ENCODE peak calls at places on chromosomes 12 and 14, in ten cellular contexts. One of them, this sample, is unnamed.

GRCh38 chr14:31855262-31855661 is 221.8 kb upstream of the ARHGAP5 start:
- DNase-seq in endothelial cell of umbilical vein: no peak
- DNase-seq in GM12865: no peak
- DNase-seq in lung: no peak
- DNase-seq in lower lobe of right lung: no peak
- DNase-seq in CD8-positive, alpha-beta T cell: no peak
- DNase-seq in brain microvascular endothelial cell: no peak
- DNase-seq in ovary: no peak
- DNase-seq in A549: no peak
- DNase-seq in IMR-90: no peak
- DNase-seq in this sample: no peak

GRCh38 chr12:25825494-25825893 is 133.0 kb upstream of the RASSF8 start:
- DNase-seq in endothelial cell of umbilical vein: no peak
- DNase-seq in lower lobe of right lung: no peak
- DNase-seq in GM12865: no peak
- DNase-seq in ovary: no peak
- DNase-seq in lung: no peak
- DNase-seq in IMR-90: no peak
- DNase-seq in brain microvascular endothelial cell: no peak
- DNase-seq in A549: no peak
- DNase-seq in CD8-positive, alpha-beta T cell: no peak
- DNase-seq in this sample: no peak

GRCh38 chr12:110582286-110583136 is 607 bp downstream of the PPTC7 start:
- DNase-seq in A549: no peak
- DNase-seq in CD8-positive, alpha-beta T cell: peak
- DNase-seq in ovary: peak
- DNase-seq in endothelial cell of umbilical vein: peak
- DNase-seq in lower lobe of right lung: peak
- DNase-seq in lung: peak
- DNase-seq in brain microvascular endothelial cell: no peak
- DNase-seq in IMR-90: peak
- DNase-seq in GM12865: peak
- DNase-seq in this sample: no peak

GRCh38 chr14:20436363-20436755 is 393 bp upstream of the KLHL33 start:
- DNase-seq in lung: no peak
- DNase-seq in ovary: no peak
- DNase-seq in lower lobe of right lung: no peak
- DNase-seq in IMR-90: peak
- DNase-seq in CD8-positive, alpha-beta T cell: no peak
- DNase-seq in GM12865: no peak
- DNase-seq in endothelial cell of umbilical vein: no peak
- DNase-seq in brain microvascular endothelial cell: peak
- DNase-seq in A549: no peak
- DNase-seq in this sample: no peak

GRCh38 chr14:53509227-53509822 is 356.2 kb upstream of the DDHD1 start:
- DNase-seq in lower lobe of right lung: no peak
- DNase-seq in ovary: peak
- DNase-seq in endothelial cell of umbilical vein: no peak
- DNase-seq in A549: no peak
- DNase-seq in GM12865: no peak
- DNase-seq in CD8-positive, alpha-beta T cell: no peak
- DNase-seq in brain microvascular endothelial cell: no peak
- DNase-seq in IMR-90: peak
- DNase-seq in lung: no peak
- DNase-seq in this sample: no peak

GRCh38 chr14:31827325-31827724 is 249.8 kb upstream of the ARHGAP5 start:
- DNase-seq in ovary: no peak
- DNase-seq in endothelial cell of umbilical vein: no peak
- DNase-seq in lung: no peak
- DNase-seq in CD8-positive, alpha-beta T cell: no peak
- DNase-seq in lower lobe of right lung: no peak
- DNase-seq in IMR-90: no peak
- DNase-seq in A549: no peak
- DNase-seq in GM12865: no peak
- DNase-seq in brain microvascular endothelial cell: no peak
- DNase-seq in this sample: no peak

GRCh38 chr14:103700753-103701490 is 14.3 kb downstream of the XRCC3 start:
- DNase-seq in GM12865: no peak
- DNase-seq in lower lobe of right lung: no peak
- DNase-seq in brain microvascular endothelial cell: no peak
- DNase-seq in A549: no peak
- DNase-seq in ovary: peak
- DNase-seq in lung: no peak
- DNase-seq in IMR-90: no peak
- DNase-seq in CD8-positive, alpha-beta T cell: no peak
- DNase-seq in endothelial cell of umbilical vein: no peak
- DNase-seq in this sample: no peak

GRCh38 chr14:100025111-100025510 is 40.1 kb upstream of the EVL start:
- DNase-seq in CD8-positive, alpha-beta T cell: no peak
- DNase-seq in lung: peak
- DNase-seq in ovary: no peak
- DNase-seq in lower lobe of right lung: peak
- DNase-seq in GM12865: peak
- DNase-seq in IMR-90: peak
- DNase-seq in A549: peak
- DNase-seq in endothelial cell of umbilical vein: peak
- DNase-seq in brain microvascular endothelial cell: no peak
- DNase-seq in this sample: no peak

GRCh38 chr14:58331111-58331510 is 32.8 kb downstream of the ARID4A start:
- DNase-seq in GM12865: peak
- DNase-seq in brain microvascular endothelial cell: peak
- DNase-seq in lower lobe of right lung: peak
- DNase-seq in ovary: peak
- DNase-seq in endothelial cell of umbilical vein: peak
- DNase-seq in A549: peak
- DNase-seq in lung: peak
- DNase-seq in IMR-90: peak
- DNase-seq in CD8-positive, alpha-beta T cell: peak
- DNase-seq in this sample: peak

GRCh38 chr12:91037301-91037700 is 20.5 kb downstream of the KERA start:
- DNase-seq in A549: no peak
- DNase-seq in brain microvascular endothelial cell: no peak
- DNase-seq in CD8-positive, alpha-beta T cell: no peak
- DNase-seq in endothelial cell of umbilical vein: no peak
- DNase-seq in ovary: no peak
- DNase-seq in lung: no peak
- DNase-seq in IMR-90: peak
- DNase-seq in lower lobe of right lung: no peak
- DNase-seq in GM12865: no peak
- DNase-seq in this sample: no peak

GRCh38 chr12:90543393-90543792 is 411.6 kb downstream of the CCER1 start:
- DNase-seq in ovary: no peak
- DNase-seq in GM12865: no peak
- DNase-seq in lower lobe of right lung: no peak
- DNase-seq in endothelial cell of umbilical vein: peak
- DNase-seq in lung: no peak
- DNase-seq in brain microvascular endothelial cell: no peak
- DNase-seq in CD8-positive, alpha-beta T cell: no peak
- DNase-seq in IMR-90: peak
- DNase-seq in A549: no peak
- DNase-seq in this sample: no peak

GRCh38 chr12:16949351-16949750 is 343.4 kb upstream of the LMO3 start:
- DNase-seq in IMR-90: no peak
- DNase-seq in lung: no peak
- DNase-seq in A549: no peak
- DNase-seq in GM12865: no peak
- DNase-seq in brain microvascular endothelial cell: no peak
- DNase-seq in CD8-positive, alpha-beta T cell: no peak
- DNase-seq in endothelial cell of umbilical vein: no peak
- DNase-seq in lower lobe of right lung: no peak
- DNase-seq in ovary: no peak
- DNase-seq in this sample: no peak

GRCh38 chr12:16950041-16950677 is 344.2 kb upstream of the LMO3 start:
- DNase-seq in endothelial cell of umbilical vein: no peak
- DNase-seq in GM12865: no peak
- DNase-seq in lower lobe of right lung: no peak
- DNase-seq in A549: no peak
- DNase-seq in lung: no peak
- DNase-seq in brain microvascular endothelial cell: no peak
- DNase-seq in IMR-90: no peak
- DNase-seq in ovary: no peak
- DNase-seq in CD8-positive, alpha-beta T cell: no peak
- DNase-seq in this sample: no peak

GRCh38 chr12:16955083-16955657 is 349.2 kb upstream of the LMO3 start:
- DNase-seq in IMR-90: no peak
- DNase-seq in endothelial cell of umbilical vein: no peak
- DNase-seq in GM12865: no peak
- DNase-seq in brain microvascular endothelial cell: no peak
- DNase-seq in lung: no peak
- DNase-seq in A549: peak
- DNase-seq in CD8-positive, alpha-beta T cell: no peak
- DNase-seq in ovary: no peak
- DNase-seq in lower lobe of right lung: no peak
- DNase-seq in this sample: peak
- H3K4me3 ChIP-seq in IMR-90: no peak
- H3K4me3 ChIP-seq in endothelial cell of umbilical vein: no peak
- H3K4me3 ChIP-seq in GM12865: no peak
- H3K4me3 ChIP-seq in brain microvascular endothelial cell: no peak
- H3K4me3 ChIP-seq in lung: no peak
- H3K4me3 ChIP-seq in A549: no peak
- H3K4me3 ChIP-seq in CD8-positive, alpha-beta T cell: no peak
- H3K4me3 ChIP-seq in ovary: no peak
- H3K4me3 ChIP-seq in lower lobe of right lung: no peak
- H3K4me3 ChIP-seq in this sample: no peak

GRCh38 chr12:69688496-69689427 is 10.3 kb downstream of the BEST3 start:
- DNase-seq in brain microvascular endothelial cell: peak
- DNase-seq in CD8-positive, alpha-beta T cell: peak
- DNase-seq in A549: peak
- DNase-seq in GM12865: peak
- DNase-seq in lower lobe of right lung: peak
- DNase-seq in ovary: peak
- DNase-seq in lung: peak
- DNase-seq in IMR-90: peak
- DNase-seq in endothelial cell of umbilical vein: peak
- DNase-seq in this sample: peak
- H3K4me3 ChIP-seq in brain microvascular endothelial cell: no peak
- H3K4me3 ChIP-seq in CD8-positive, alpha-beta T cell: no peak
- H3K4me3 ChIP-seq in A549: peak
- H3K4me3 ChIP-seq in GM12865: no peak
- H3K4me3 ChIP-seq in lower lobe of right lung: no peak
- H3K4me3 ChIP-seq in ovary: no peak
- H3K4me3 ChIP-seq in lung: no peak
- H3K4me3 ChIP-seq in IMR-90: no peak
- H3K4me3 ChIP-seq in endothelial cell of umbilical vein: no peak
- H3K4me3 ChIP-seq in this sample: peak

GRCh38 chr12:120228041-120228290 is 27.1 kb upstream of the RPLP0 start:
- DNase-seq in lung: no peak
- DNase-seq in brain microvascular endothelial cell: no peak
- DNase-seq in CD8-positive, alpha-beta T cell: no peak
- DNase-seq in GM12865: no peak
- DNase-seq in lower lobe of right lung: no peak
- DNase-seq in IMR-90: no peak
- DNase-seq in A549: no peak
- DNase-seq in endothelial cell of umbilical vein: no peak
- DNase-seq in ovary: no peak
- DNase-seq in this sample: no peak

GRCh38 chr12:120227233-120228040 is 26.5 kb upstream of the RPLP0 start:
- DNase-seq in CD8-positive, alpha-beta T cell: no peak
- DNase-seq in endothelial cell of umbilical vein: no peak
- DNase-seq in ovary: no peak
- DNase-seq in GM12865: no peak
- DNase-seq in A549: no peak
- DNase-seq in lung: no peak
- DNase-seq in IMR-90: no peak
- DNase-seq in brain microvascular endothelial cell: no peak
- DNase-seq in lower lobe of right lung: no peak
- DNase-seq in this sample: no peak

GRCh38 chr12:120225200-120225558 is 24.3 kb upstream of the RPLP0 start:
- DNase-seq in ovary: no peak
- DNase-seq in A549: no peak
- DNase-seq in GM12865: no peak
- DNase-seq in endothelial cell of umbilical vein: no peak
- DNase-seq in lower lobe of right lung: no peak
- DNase-seq in brain microvascular endothelial cell: no peak
- DNase-seq in IMR-90: no peak
- DNase-seq in lung: no peak
- DNase-seq in CD8-positive, alpha-beta T cell: no peak
- DNase-seq in this sample: no peak

GRCh38 chr12:120224304-120225199 is 23.6 kb upstream of the RPLP0 start:
- DNase-seq in GM12865: no peak
- DNase-seq in A549: no peak
- DNase-seq in lung: peak
- DNase-seq in lower lobe of right lung: peak
- DNase-seq in IMR-90: no peak
- DNase-seq in brain microvascular endothelial cell: no peak
- DNase-seq in CD8-positive, alpha-beta T cell: no peak
- DNase-seq in ovary: no peak
- DNase-seq in endothelial cell of umbilical vein: no peak
- DNase-seq in this sample: no peak

GRCh38 chr12:120225852-120226640 is 25.1 kb upstream of the RPLP0 start:
- DNase-seq in GM12865: no peak
- DNase-seq in brain microvascular endothelial cell: no peak
- DNase-seq in A549: no peak
- DNase-seq in lung: peak
- DNase-seq in CD8-positive, alpha-beta T cell: no peak
- DNase-seq in ovary: no peak
- DNase-seq in IMR-90: no peak
- DNase-seq in endothelial cell of umbilical vein: no peak
- DNase-seq in lower lobe of right lung: peak
- DNase-seq in this sample: no peak
- H3K4me3 ChIP-seq in GM12865: no peak
- H3K4me3 ChIP-seq in brain microvascular endothelial cell: no peak
- H3K4me3 ChIP-seq in A549: no peak
- H3K4me3 ChIP-seq in lung: peak
- H3K4me3 ChIP-seq in CD8-positive, alpha-beta T cell: no peak
- H3K4me3 ChIP-seq in ovary: no peak
- H3K4me3 ChIP-seq in IMR-90: no peak
- H3K4me3 ChIP-seq in endothelial cell of umbilical vein: no peak
- H3K4me3 ChIP-seq in lower lobe of right lung: peak
- H3K4me3 ChIP-seq in this sample: no peak

GRCh38 chr12:47218191-47218654 is 138.5 kb upstream of the AMIGO2 start:
- DNase-seq in lower lobe of right lung: no peak
- DNase-seq in IMR-90: no peak
- DNase-seq in lung: no peak
- DNase-seq in brain microvascular endothelial cell: no peak
- DNase-seq in GM12865: peak
- DNase-seq in endothelial cell of umbilical vein: no peak
- DNase-seq in ovary: no peak
- DNase-seq in A549: no peak
- DNase-seq in CD8-positive, alpha-beta T cell: peak
- DNase-seq in this sample: no peak

GRCh38 chr12:47221256-47222023 is 141.7 kb upstream of the AMIGO2 start:
- DNase-seq in endothelial cell of umbilical vein: no peak
- DNase-seq in ovary: no peak
- DNase-seq in lung: no peak
- DNase-seq in CD8-positive, alpha-beta T cell: no peak
- DNase-seq in A549: peak
- DNase-seq in lower lobe of right lung: no peak
- DNase-seq in GM12865: no peak
- DNase-seq in IMR-90: no peak
- DNase-seq in brain microvascular endothelial cell: no peak
- DNase-seq in this sample: no peak

GRCh38 chr12:47216150-47216677 is 136.5 kb upstream of the AMIGO2 start:
- DNase-seq in IMR-90: no peak
- DNase-seq in GM12865: peak
- DNase-seq in lung: peak
- DNase-seq in CD8-positive, alpha-beta T cell: peak
- DNase-seq in endothelial cell of umbilical vein: no peak
- DNase-seq in A549: no peak
- DNase-seq in lower lobe of right lung: peak
- DNase-seq in ovary: no peak
- DNase-seq in brain microvascular endothelial cell: no peak
- DNase-seq in this sample: no peak

GRCh38 chr12:47222592-47222959 is 142.8 kb upstream of the AMIGO2 start:
- DNase-seq in lung: no peak
- DNase-seq in lower lobe of right lung: no peak
- DNase-seq in IMR-90: no peak
- DNase-seq in endothelial cell of umbilical vein: no peak
- DNase-seq in CD8-positive, alpha-beta T cell: no peak
- DNase-seq in A549: no peak
- DNase-seq in brain microvascular endothelial cell: no peak
- DNase-seq in GM12865: no peak
- DNase-seq in ovary: no peak
- DNase-seq in this sample: no peak

GRCh38 chr12:47219243-47219642 is 139.5 kb upstream of the AMIGO2 start:
- DNase-seq in ovary: no peak
- DNase-seq in GM12865: no peak
- DNase-seq in CD8-positive, alpha-beta T cell: no peak
- DNase-seq in lower lobe of right lung: no peak
- DNase-seq in brain microvascular endothelial cell: peak
- DNase-seq in endothelial cell of umbilical vein: no peak
- DNase-seq in lung: no peak
- DNase-seq in IMR-90: peak
- DNase-seq in A549: peak
- DNase-seq in this sample: no peak
- H3K4me3 ChIP-seq in ovary: no peak
- H3K4me3 ChIP-seq in GM12865: no peak
- H3K4me3 ChIP-seq in CD8-positive, alpha-beta T cell: peak
- H3K4me3 ChIP-seq in lower lobe of right lung: no peak
- H3K4me3 ChIP-seq in brain microvascular endothelial cell: no peak
- H3K4me3 ChIP-seq in endothelial cell of umbilical vein: no peak
- H3K4me3 ChIP-seq in lung: no peak
- H3K4me3 ChIP-seq in IMR-90: no peak
- H3K4me3 ChIP-seq in A549: no peak
- H3K4me3 ChIP-seq in this sample: no peak

This sample was measured in epithelial cell of proximal tubule.